ENCODE peak calls at places on chromosomes 12 and 14, in ten cellular contexts. One of them, this sample, is unnamed.
A peak's percentile ranks its signal among the peaks of the same experiment; 100 is the strongest.

GRCh38 chr12:9880532-9880931 is 757 bp upstream of the KLRF2 start:
- DNase-seq in CD4-positive, CD25-positive, alpha-beta regulatory T cell: no peak
- DNase-seq in left ventricle myocardium inferior: no peak
- DNase-seq in tibial nerve: no peak
- DNase-seq in CD8-positive, alpha-beta memory T cell: no peak
- DNase-seq in fibroblast of lung: no peak
- DNase-seq in neuronal stem cell: no peak
- DNase-seq in effector memory CD4-positive, alpha-beta T cell: no peak
- DNase-seq in IMR-90: no peak
- DNase-seq in naive thymus-derived CD4-positive, alpha-beta T cell: no peak
- DNase-seq in this sample: no peak

GRCh38 chr12:115599251-115599811 is 678.2 kb downstream of the MED13L start:
- DNase-seq in CD4-positive, CD25-positive, alpha-beta regulatory T cell: no peak
- DNase-seq in left ventricle myocardium inferior: peak; percentile 35
- DNase-seq in tibial nerve: no peak
- DNase-seq in CD8-positive, alpha-beta memory T cell: no peak
- DNase-seq in fibroblast of lung: peak; percentile 69
- DNase-seq in neuronal stem cell: peak; percentile 38
- DNase-seq in effector memory CD4-positive, alpha-beta T cell: no peak
- DNase-seq in IMR-90: no peak
- DNase-seq in naive thymus-derived CD4-positive, alpha-beta T cell: no peak
- DNase-seq in this sample: no peak

GRCh38 chr12:83904175-83904574 is 1008.4 kb downstream of the SLC6A15 start:
- DNase-seq in CD4-positive, CD25-positive, alpha-beta regulatory T cell: no peak
- DNase-seq in left ventricle myocardium inferior: no peak
- DNase-seq in tibial nerve: no peak
- DNase-seq in CD8-positive, alpha-beta memory T cell: no peak
- DNase-seq in fibroblast of lung: no peak
- DNase-seq in neuronal stem cell: no peak
- DNase-seq in effector memory CD4-positive, alpha-beta T cell: no peak
- DNase-seq in IMR-90: no peak
- DNase-seq in naive thymus-derived CD4-positive, alpha-beta T cell: no peak
- DNase-seq in this sample: no peak

GRCh38 chr12:23694920-23695319 is 254.6 kb downstream of the SOX5 start:
- DNase-seq in CD4-positive, CD25-positive, alpha-beta regulatory T cell: no peak
- DNase-seq in left ventricle myocardium inferior: no peak
- DNase-seq in tibial nerve: no peak
- DNase-seq in CD8-positive, alpha-beta memory T cell: no peak
- DNase-seq in fibroblast of lung: peak; percentile 1
- DNase-seq in neuronal stem cell: no peak
- DNase-seq in effector memory CD4-positive, alpha-beta T cell: no peak
- DNase-seq in IMR-90: no peak
- DNase-seq in naive thymus-derived CD4-positive, alpha-beta T cell: no peak
- DNase-seq in this sample: no peak

GRCh38 chr12:100151769-100152168 is 9.1 kb upstream of the BLTP3B start:
- DNase-seq in CD4-positive, CD25-positive, alpha-beta regulatory T cell: no peak
- DNase-seq in left ventricle myocardium inferior: no peak
- DNase-seq in tibial nerve: no peak
- DNase-seq in CD8-positive, alpha-beta memory T cell: no peak
- DNase-seq in fibroblast of lung: no peak
- DNase-seq in neuronal stem cell: no peak
- DNase-seq in effector memory CD4-positive, alpha-beta T cell: no peak
- DNase-seq in IMR-90: no peak
- DNase-seq in naive thymus-derived CD4-positive, alpha-beta T cell: no peak
- DNase-seq in this sample: no peak

GRCh38 chr12:102427542-102427923 is 52.8 kb downstream of the IGF1 start:
- DNase-seq in CD4-positive, CD25-positive, alpha-beta regulatory T cell: no peak
- DNase-seq in left ventricle myocardium inferior: peak; percentile 57
- DNase-seq in tibial nerve: no peak
- DNase-seq in CD8-positive, alpha-beta memory T cell: no peak
- DNase-seq in fibroblast of lung: no peak
- DNase-seq in neuronal stem cell: no peak
- DNase-seq in effector memory CD4-positive, alpha-beta T cell: no peak
- DNase-seq in IMR-90: no peak
- DNase-seq in naive thymus-derived CD4-positive, alpha-beta T cell: no peak
- DNase-seq in this sample: no peak

GRCh38 chr12:115166698-115167315 is 482.8 kb upstream of the TBX3 start:
- DNase-seq in CD4-positive, CD25-positive, alpha-beta regulatory T cell: no peak
- DNase-seq in left ventricle myocardium inferior: no peak
- DNase-seq in tibial nerve: no peak
- DNase-seq in CD8-positive, alpha-beta memory T cell: no peak
- DNase-seq in fibroblast of lung: peak; percentile 75
- DNase-seq in neuronal stem cell: no peak
- DNase-seq in effector memory CD4-positive, alpha-beta T cell: no peak
- DNase-seq in IMR-90: peak; percentile 47
- DNase-seq in naive thymus-derived CD4-positive, alpha-beta T cell: no peak
- DNase-seq in this sample: no peak

GRCh38 chr14:30770376-30770775 is 104.0 kb upstream of the COCH start:
- DNase-seq in CD4-positive, CD25-positive, alpha-beta regulatory T cell: no peak
- DNase-seq in left ventricle myocardium inferior: no peak
- DNase-seq in tibial nerve: no peak
- DNase-seq in CD8-positive, alpha-beta memory T cell: no peak
- DNase-seq in fibroblast of lung: no peak
- DNase-seq in neuronal stem cell: no peak
- DNase-seq in effector memory CD4-positive, alpha-beta T cell: no peak
- DNase-seq in IMR-90: no peak
- DNase-seq in naive thymus-derived CD4-positive, alpha-beta T cell: no peak
- DNase-seq in this sample: no peak

GRCh38 chr12:2794736-2795289 is at the start of gene FKBP4:
- DNase-seq in CD4-positive, CD25-positive, alpha-beta regulatory T cell: peak; percentile 90
- DNase-seq in left ventricle myocardium inferior: peak; percentile 91
- DNase-seq in tibial nerve: peak; percentile 87
- DNase-seq in CD8-positive, alpha-beta memory T cell: peak; percentile 87
- DNase-seq in fibroblast of lung: peak; percentile 83
- DNase-seq in neuronal stem cell: peak; percentile 71
- DNase-seq in effector memory CD4-positive, alpha-beta T cell: peak; percentile 84
- DNase-seq in IMR-90: peak; percentile 73
- DNase-seq in naive thymus-derived CD4-positive, alpha-beta T cell: peak; percentile 83
- DNase-seq in this sample: peak; percentile 92

GRCh38 chr12:106417926-106418910 is 60.7 kb downstream of the POLR3B start:
- DNase-seq in CD4-positive, CD25-positive, alpha-beta regulatory T cell: no peak
- DNase-seq in left ventricle myocardium inferior: no peak
- DNase-seq in tibial nerve: no peak
- DNase-seq in CD8-positive, alpha-beta memory T cell: no peak
- DNase-seq in fibroblast of lung: peak; percentile 90
- DNase-seq in neuronal stem cell: no peak
- DNase-seq in effector memory CD4-positive, alpha-beta T cell: no peak
- DNase-seq in IMR-90: peak; percentile 76
- DNase-seq in naive thymus-derived CD4-positive, alpha-beta T cell: no peak
- DNase-seq in this sample: no peak

GRCh38 chr12:116053479-116054195 is 223.9 kb downstream of the MED13L start:
- DNase-seq in CD4-positive, CD25-positive, alpha-beta regulatory T cell: no peak
- DNase-seq in left ventricle myocardium inferior: peak; percentile 27
- DNase-seq in tibial nerve: no peak
- DNase-seq in CD8-positive, alpha-beta memory T cell: no peak
- DNase-seq in fibroblast of lung: peak; percentile 82
- DNase-seq in neuronal stem cell: no peak
- DNase-seq in effector memory CD4-positive, alpha-beta T cell: no peak
- DNase-seq in IMR-90: peak; percentile 81
- DNase-seq in naive thymus-derived CD4-positive, alpha-beta T cell: no peak
- DNase-seq in this sample: no peak

DNA sequence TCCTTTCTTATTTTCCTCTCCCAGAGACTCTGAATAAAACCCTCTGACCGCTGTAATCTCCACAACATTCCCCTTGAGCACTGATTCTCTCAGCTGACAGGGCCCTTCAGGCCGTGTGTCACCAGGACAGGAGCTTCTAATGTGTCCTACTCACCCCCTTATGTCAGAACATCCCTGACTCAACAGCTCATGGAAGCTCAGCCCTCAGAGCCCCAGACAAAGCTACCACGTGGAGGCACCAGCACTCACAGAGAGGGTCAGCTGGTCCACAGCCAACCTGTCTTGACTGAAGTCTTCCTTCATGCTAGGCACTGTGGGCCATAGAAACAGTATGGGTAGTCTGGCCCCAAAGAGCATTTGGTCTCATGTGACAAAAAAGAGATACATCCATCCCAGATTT is 49.8 kb downstream of the SMUG1 start:
- DNase-seq in CD4-positive, CD25-positive, alpha-beta regulatory T cell: no peak
- DNase-seq in left ventricle myocardium inferior: no peak
- DNase-seq in tibial nerve: no peak
- DNase-seq in CD8-positive, alpha-beta memory T cell: no peak
- DNase-seq in fibroblast of lung: no peak
- DNase-seq in neuronal stem cell: no peak
- DNase-seq in effector memory CD4-positive, alpha-beta T cell: no peak
- DNase-seq in IMR-90: no peak
- DNase-seq in naive thymus-derived CD4-positive, alpha-beta T cell: no peak
- DNase-seq in this sample: no peak
- H3K4me1 ChIP-seq in CD4-positive, CD25-positive, alpha-beta regulatory T cell: no peaks in the 10 kb centered on the region
- H3K4me1 ChIP-seq in left ventricle myocardium inferior: peaks cover 13% of the 10 kb centered on the region
- H3K4me1 ChIP-seq in tibial nerve: peaks cover 31% of the 10 kb centered on the region
- H3K4me1 ChIP-seq in CD8-positive, alpha-beta memory T cell: no peaks in the 10 kb centered on the region
- H3K4me1 ChIP-seq in fibroblast of lung: no peaks in the 10 kb centered on the region
- H3K4me1 ChIP-seq in neuronal stem cell: no peaks in the 10 kb centered on the region
- H3K4me1 ChIP-seq in effector memory CD4-positive, alpha-beta T cell: no peaks in the 10 kb centered on the region
- H3K4me1 ChIP-seq in IMR-90: no peaks in the 10 kb centered on the region
- H3K4me1 ChIP-seq in naive thymus-derived CD4-positive, alpha-beta T cell: no peaks in the 10 kb centered on the region
- H3K4me1 ChIP-seq in this sample: no peaks in the 10 kb centered on the region

GRCh38 chr12:132114667-132115066 is 29.5 kb downstream of the DDX51 start:
- DNase-seq in CD4-positive, CD25-positive, alpha-beta regulatory T cell: no peak
- DNase-seq in left ventricle myocardium inferior: no peak
- DNase-seq in tibial nerve: no peak
- DNase-seq in CD8-positive, alpha-beta memory T cell: no peak
- DNase-seq in fibroblast of lung: no peak
- DNase-seq in neuronal stem cell: no peak
- DNase-seq in effector memory CD4-positive, alpha-beta T cell: no peak
- DNase-seq in IMR-90: no peak
- DNase-seq in naive thymus-derived CD4-positive, alpha-beta T cell: no peak
- DNase-seq in this sample: no peak
- H3K36me3 ChIP-seq in CD4-positive, CD25-positive, alpha-beta regulatory T cell: peaks cover 32% of the 10 kb centered on the region
- H3K36me3 ChIP-seq in left ventricle myocardium inferior: peaks cover 76% of the 10 kb centered on the region
- H3K36me3 ChIP-seq in tibial nerve: no peaks in the 10 kb centered on the region
- H3K36me3 ChIP-seq in CD8-positive, alpha-beta memory T cell: no peaks in the 10 kb centered on the region
- H3K36me3 ChIP-seq in fibroblast of lung: peaks cover 23% of the 10 kb centered on the region
- H3K36me3 ChIP-seq in neuronal stem cell: peaks cover 22% of the 10 kb centered on the region
- H3K36me3 ChIP-seq in effector memory CD4-positive, alpha-beta T cell: peaks cover 19% of the 10 kb centered on the region
- H3K36me3 ChIP-seq in IMR-90: peaks cover 44% of the 10 kb centered on the region
- H3K36me3 ChIP-seq in naive thymus-derived CD4-positive, alpha-beta T cell: no peaks in the 10 kb centered on the region
- H3K36me3 ChIP-seq in this sample: peaks cover 51% of the 10 kb centered on the region

GRCh38 chr14:61705017-61705416 is 9.7 kb downstream of the HIF1A start:
- DNase-seq in CD4-positive, CD25-positive, alpha-beta regulatory T cell: no peak
- DNase-seq in left ventricle myocardium inferior: no peak
- DNase-seq in tibial nerve: no peak
- DNase-seq in CD8-positive, alpha-beta memory T cell: no peak
- DNase-seq in fibroblast of lung: no peak
- DNase-seq in neuronal stem cell: no peak
- DNase-seq in effector memory CD4-positive, alpha-beta T cell: no peak
- DNase-seq in IMR-90: peak; percentile 44
- DNase-seq in naive thymus-derived CD4-positive, alpha-beta T cell: no peak
- DNase-seq in this sample: no peak

GRCh38 chr14:61701946-61702345 is 6.6 kb downstream of the HIF1A start:
- DNase-seq in CD4-positive, CD25-positive, alpha-beta regulatory T cell: no peak
- DNase-seq in left ventricle myocardium inferior: no peak
- DNase-seq in tibial nerve: no peak
- DNase-seq in CD8-positive, alpha-beta memory T cell: no peak
- DNase-seq in fibroblast of lung: no peak
- DNase-seq in neuronal stem cell: no peak
- DNase-seq in effector memory CD4-positive, alpha-beta T cell: no peak
- DNase-seq in IMR-90: no peak
- DNase-seq in naive thymus-derived CD4-positive, alpha-beta T cell: no peak
- DNase-seq in this sample: no peak

GRCh38 chr14:61706096-61706690 is 10.9 kb downstream of the HIF1A start:
- DNase-seq in CD4-positive, CD25-positive, alpha-beta regulatory T cell: no peak
- DNase-seq in left ventricle myocardium inferior: no peak
- DNase-seq in tibial nerve: no peak
- DNase-seq in CD8-positive, alpha-beta memory T cell: no peak
- DNase-seq in fibroblast of lung: no peak
- DNase-seq in neuronal stem cell: no peak
- DNase-seq in effector memory CD4-positive, alpha-beta T cell: no peak
- DNase-seq in IMR-90: no peak
- DNase-seq in naive thymus-derived CD4-positive, alpha-beta T cell: no peak
- DNase-seq in this sample: no peak

GRCh38 chr14:61703342-61704129 is 8.2 kb downstream of the HIF1A start:
- DNase-seq in CD4-positive, CD25-positive, alpha-beta regulatory T cell: no peak
- DNase-seq in left ventricle myocardium inferior: no peak
- DNase-seq in tibial nerve: no peak
- DNase-seq in CD8-positive, alpha-beta memory T cell: no peak
- DNase-seq in fibroblast of lung: no peak
- DNase-seq in neuronal stem cell: no peak
- DNase-seq in effector memory CD4-positive, alpha-beta T cell: no peak
- DNase-seq in IMR-90: no peak
- DNase-seq in naive thymus-derived CD4-positive, alpha-beta T cell: no peak
- DNase-seq in this sample: no peak

GRCh38 chr14:61704554-61704953 is 9.2 kb downstream of the HIF1A start:
- DNase-seq in CD4-positive, CD25-positive, alpha-beta regulatory T cell: no peak
- DNase-seq in left ventricle myocardium inferior: no peak
- DNase-seq in tibial nerve: no peak
- DNase-seq in CD8-positive, alpha-beta memory T cell: no peak
- DNase-seq in fibroblast of lung: peak; percentile 35
- DNase-seq in neuronal stem cell: no peak
- DNase-seq in effector memory CD4-positive, alpha-beta T cell: no peak
- DNase-seq in IMR-90: no peak
- DNase-seq in naive thymus-derived CD4-positive, alpha-beta T cell: no peak
- DNase-seq in this sample: no peak
- H3K4me1 ChIP-seq in CD4-positive, CD25-positive, alpha-beta regulatory T cell: peaks cover 32% of the 10 kb centered on the region
- H3K4me1 ChIP-seq in left ventricle myocardium inferior: peaks cover 76% of the 10 kb centered on the region
- H3K4me1 ChIP-seq in tibial nerve: peaks cover 17% of the 10 kb centered on the region
- H3K4me1 ChIP-seq in CD8-positive, alpha-beta memory T cell: peaks cover 45% of the 10 kb centered on the region
- H3K4me1 ChIP-seq in fibroblast of lung: peaks cover 4% of the 10 kb centered on the region
- H3K4me1 ChIP-seq in neuronal stem cell: no peaks in the 10 kb centered on the region
- H3K4me1 ChIP-seq in effector memory CD4-positive, alpha-beta T cell: peaks cover 6% of the 10 kb centered on the region
- H3K4me1 ChIP-seq in IMR-90: no peaks in the 10 kb centered on the region
- H3K4me1 ChIP-seq in naive thymus-derived CD4-positive, alpha-beta T cell: peaks cover 44% of the 10 kb centered on the region
- H3K4me1 ChIP-seq in this sample: peaks cover 42% of the 10 kb centered on the region

GRCh38 chr12:103766028-103766427 is 75.0 kb downstream of the NT5DC3 start:
- DNase-seq in CD4-positive, CD25-positive, alpha-beta regulatory T cell: no peak
- DNase-seq in left ventricle myocardium inferior: no peak
- DNase-seq in tibial nerve: no peak
- DNase-seq in CD8-positive, alpha-beta memory T cell: no peak
- DNase-seq in fibroblast of lung: no peak
- DNase-seq in neuronal stem cell: no peak
- DNase-seq in effector memory CD4-positive, alpha-beta T cell: no peak
- DNase-seq in IMR-90: no peak
- DNase-seq in naive thymus-derived CD4-positive, alpha-beta T cell: no peak
- DNase-seq in this sample: no peak

GRCh38 chr12:103762473-103762872 is 78.6 kb downstream of the NT5DC3 start:
- DNase-seq in CD4-positive, CD25-positive, alpha-beta regulatory T cell: no peak
- DNase-seq in left ventricle myocardium inferior: no peak
- DNase-seq in tibial nerve: no peak
- DNase-seq in CD8-positive, alpha-beta memory T cell: no peak
- DNase-seq in fibroblast of lung: no peak
- DNase-seq in neuronal stem cell: no peak
- DNase-seq in effector memory CD4-positive, alpha-beta T cell: no peak
- DNase-seq in IMR-90: no peak
- DNase-seq in naive thymus-derived CD4-positive, alpha-beta T cell: no peak
- DNase-seq in this sample: no peak

GRCh38 chr12:103769240-103769945 is 71.6 kb downstream of the NT5DC3 start:
- DNase-seq in CD4-positive, CD25-positive, alpha-beta regulatory T cell: no peak
- DNase-seq in left ventricle myocardium inferior: no peak
- DNase-seq in tibial nerve: no peak
- DNase-seq in CD8-positive, alpha-beta memory T cell: no peak
- DNase-seq in fibroblast of lung: no peak
- DNase-seq in neuronal stem cell: no peak
- DNase-seq in effector memory CD4-positive, alpha-beta T cell: no peak
- DNase-seq in IMR-90: no peak
- DNase-seq in naive thymus-derived CD4-positive, alpha-beta T cell: no peak
- DNase-seq in this sample: no peak

GRCh38 chr12:103768467-103769123 is 72.4 kb downstream of the NT5DC3 start:
- DNase-seq in CD4-positive, CD25-positive, alpha-beta regulatory T cell: no peak
- DNase-seq in left ventricle myocardium inferior: no peak
- DNase-seq in tibial nerve: no peak
- DNase-seq in CD8-positive, alpha-beta memory T cell: no peak
- DNase-seq in fibroblast of lung: no peak
- DNase-seq in neuronal stem cell: no peak
- DNase-seq in effector memory CD4-positive, alpha-beta T cell: no peak
- DNase-seq in IMR-90: no peak
- DNase-seq in naive thymus-derived CD4-positive, alpha-beta T cell: no peak
- DNase-seq in this sample: no peak

GRCh38 chr12:103765322-103765721 is 75.7 kb downstream of the NT5DC3 start:
- DNase-seq in CD4-positive, CD25-positive, alpha-beta regulatory T cell: no peak
- DNase-seq in left ventricle myocardium inferior: no peak
- DNase-seq in tibial nerve: no peak
- DNase-seq in CD8-positive, alpha-beta memory T cell: no peak
- DNase-seq in fibroblast of lung: no peak
- DNase-seq in neuronal stem cell: no peak
- DNase-seq in effector memory CD4-positive, alpha-beta T cell: no peak
- DNase-seq in IMR-90: no peak
- DNase-seq in naive thymus-derived CD4-positive, alpha-beta T cell: no peak
- DNase-seq in this sample: no peak
- H3K36me3 ChIP-seq in CD4-positive, CD25-positive, alpha-beta regulatory T cell: no peaks in the 10 kb centered on the region
- H3K36me3 ChIP-seq in left ventricle myocardium inferior: no peaks in the 10 kb centered on the region
- H3K36me3 ChIP-seq in tibial nerve: no peaks in the 10 kb centered on the region
- H3K36me3 ChIP-seq in CD8-positive, alpha-beta memory T cell: no peaks in the 10 kb centered on the region
- H3K36me3 ChIP-seq in fibroblast of lung: peaks cover 7% of the 10 kb centered on the region
- H3K36me3 ChIP-seq in neuronal stem cell: no peaks in the 10 kb centered on the region
- H3K36me3 ChIP-seq in effector memory CD4-positive, alpha-beta T cell: no peaks in the 10 kb centered on the region
- H3K36me3 ChIP-seq in IMR-90: peaks cover 5% of the 10 kb centered on the region
- H3K36me3 ChIP-seq in naive thymus-derived CD4-positive, alpha-beta T cell: no peaks in the 10 kb centered on the region
- H3K36me3 ChIP-seq in this sample: peaks cover 7% of the 10 kb centered on the region

This sample was measured in lower lobe of right lung.